ENCODE peak calls at places on chromosome 1, in seven cellular contexts. B is IMR-90, A is upper lobe of left lung, U is heart left ventricle, J is right lobe of liver, K is GM12878, V is HCT116. G is an unnamed sample. For H3K4me1, the result is how much of the 10 kb centered on the place peaks cover.

GRCh38 chr1:77370588-77371306 is 88.9 kb downstream of the AK5 start:
- ATAC-seq in B (peak), A (no peak), U (no peak), J (no peak), K (no peak), V (no peak), G (no peak)

GRCh38 chr1:209659909-209660308 is 7.7 kb upstream of the LAMB3 start:
- ATAC-seq in B (no peak), A (no peak), U (peak), J (no peak), K (peak), V (no peak), G (no peak)

GRCh38 chr1:220491891-220492290 is 36.0 kb upstream of the MARK1 start:
- ATAC-seq in B (no peak), A (no peak), U (no peak), J (no peak), K (no peak), V (no peak), G (no peak)

GRCh38 chr1:226108935-226109828 is 46.7 kb downstream of the H3-3A start:
- ATAC-seq in B (peak), A (peak), U (peak), J (peak), K (peak), V (no peak), G (peak)

GRCh38 chr1:212981025-212981495 is 30.7 kb downstream of the VASH2 start:
- ATAC-seq in B (no peak), A (peak), U (peak), J (peak), K (no peak), V (no peak), G (peak)

GRCh38 chr1:87314101-87314500 is 14.6 kb upstream of the LMO4 start:
- ATAC-seq in B (no peak), A (no peak), U (no peak), J (no peak), K (no peak), V (no peak), G (no peak)

GRCh38 chr1:54835131-54835898 is 34.2 kb upstream of the TTC22 start:
- ATAC-seq in B (no peak), A (no peak), U (no peak), J (no peak), K (no peak), V (no peak), G (no peak)

GRCh38 chr1:53368314-53369033 is 40.6 kb upstream of the LRP8 start:
- ATAC-seq in B (peak), A (no peak), U (peak), J (no peak), K (no peak), V (no peak), G (no peak)

GRCh38 chr1:221777434-221778072 is 35.7 kb upstream of the DUSP10 start:
- ATAC-seq in B (no peak), A (no peak), U (no peak), J (peak), K (peak), V (no peak), G (no peak)

GRCh38 chr1:112971006-112971405 is 15.0 kb upstream of the SLC16A1 start:
- ATAC-seq in B (peak), A (no peak), U (no peak), J (no peak), K (no peak), V (no peak), G (no peak)

GRCh38 chr1:185568155-185569123 is 165.8 kb upstream of the HMCN1 start:
- ATAC-seq in B (no peak), A (no peak), U (no peak), J (no peak), K (peak), V (no peak), G (no peak)

GRCh38 chr1:193939585-193939984 is 753.2 kb upstream of the B3GALT2 start:
- ATAC-seq in B (no peak), A (no peak), U (no peak), J (peak), K (no peak), V (no peak), G (no peak)

GRCh38 chr1:229408458-229409037 is 25.3 kb downstream of the ACTA1 start:
- ATAC-seq in B (peak), A (no peak), U (peak), J (no peak), K (no peak), V (no peak), G (no peak)

GRCh38 chr1:2585318-2586092 is 1.1 kb upstream of the PRXL2B start:
- ATAC-seq in B (no peak), A (peak), U (peak), J (peak), K (peak), V (peak), G (peak)

GRCh38 chr1:47424336-47424982 is 8.4 kb downstream of the FOXE3 start:
- ATAC-seq in B (peak), A (no peak), U (no peak), J (peak), K (no peak), V (peak), G (no peak)

GRCh38 chr1:168291222-168291824 is 10.6 kb downstream of the TBX19 start:
- ATAC-seq in B (no peak), A (no peak), U (no peak), J (no peak), K (no peak), V (no peak), G (no peak)

GRCh38 chr1:40107290-40107959 is 10.4 kb upstream of the PPT1 start:
- ATAC-seq in B (no peak), A (peak), U (no peak), J (no peak), K (no peak), V (peak), G (no peak)

GRCh38 chr1:210233495-210234253 is 1.1 kb downstream of the SERTAD4 start:
- ATAC-seq in B (peak), A (peak), U (peak), J (peak), K (peak), V (peak), G (peak)

GRCh38 chr1:48688102-48688760 is 88.5 kb downstream of the BEND5 start:
- ATAC-seq in B (peak), A (no peak), U (no peak), J (no peak), K (peak), V (peak), G (no peak)

GRCh38 chr1:75711846-75712245 is 12.7 kb upstream of the ACADM start:
- ATAC-seq in B (no peak), A (no peak), U (peak), J (no peak), K (no peak), V (no peak), G (no peak)

GRCh38 chr1:90925928-90926869 is 95.6 kb downstream of the ZNF644 start:
- ATAC-seq in B (peak), A (peak), U (no peak), J (peak), K (peak), V (peak), G (no peak)

GRCh38 chr1:231301990-231302389 is 35.7 kb downstream of the EXOC8 start:
- ATAC-seq in B (no peak), A (no peak), U (no peak), J (no peak), K (no peak), V (no peak), G (no peak)

GRCh38 chr1:235266967-235267366 is 61.0 kb downstream of the ARID4B start:
- ATAC-seq in B (no peak), A (no peak), U (no peak), J (no peak), K (no peak), V (no peak), G (no peak)

GRCh38 chr1:235264327-235264726 is 63.7 kb downstream of the ARID4B start:
- ATAC-seq in B (no peak), A (no peak), U (no peak), J (no peak), K (peak), V (no peak), G (no peak)

GRCh38 chr1:235262539-235262938 is 65.4 kb downstream of the ARID4B start:
- ATAC-seq in B (no peak), A (no peak), U (no peak), J (no peak), K (no peak), V (no peak), G (no peak)

GRCh38 chr1:235270625-235271024 is 57.4 kb downstream of the ARID4B start:
- ATAC-seq in B (peak), A (no peak), U (no peak), J (peak), K (peak), V (no peak), G (no peak)

GRCh38 chr1:235266325-235266724 is 61.7 kb downstream of the ARID4B start:
- ATAC-seq in B (no peak), A (no peak), U (no peak), J (peak), K (no peak), V (no peak), G (no peak)
- H3K4me1 ChIP-seq in B (under half), A (under half), U (under half), J (under half), K (under half), V (under half), G (under half)

GRCh38 chr1:9733160-9733789 is 81.7 kb downstream of the PIK3CD start:
- ATAC-seq in B (no peak), A (no peak), U (no peak), J (no peak), K (no peak), V (no peak), G (no peak)
- TF ChIP-seq POLR2A in B (no peak), A (no peak), U (no peak), J (no peak), K (peak), V (no peak), G (no peak)

DNA sequence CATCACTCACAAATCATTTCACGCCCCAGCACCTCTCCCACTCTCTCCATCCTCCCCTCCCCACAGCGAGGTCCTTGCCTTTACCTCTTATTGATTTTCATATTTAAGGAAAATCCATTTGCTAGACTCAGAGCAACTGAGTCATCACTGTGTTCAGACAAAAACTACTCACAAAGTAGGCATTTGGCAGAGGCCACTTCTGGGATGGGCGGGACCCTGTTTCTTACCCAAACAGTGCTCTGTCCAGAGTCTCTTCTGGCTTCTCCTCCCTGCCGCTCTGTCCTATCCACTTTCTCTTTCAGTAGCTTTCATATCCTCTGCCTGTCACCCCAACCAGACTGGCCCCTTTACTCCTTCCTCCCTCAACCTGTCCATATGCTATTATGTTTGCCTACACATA is 2.4 kb upstream of the NAV1 start:
- ATAC-seq in B (peak), A (no peak), U (peak), J (no peak), K (no peak), V (peak), G (peak)
- H3K4me1 ChIP-seq in B (under half), A (half or more), U (under half), J (under half), K (under half), V (half or more), G (under half)

GRCh38 chr1:116666747-116667576 is 571 bp downstream of the IGSF3 start:
- ATAC-seq in B (peak), A (no peak), U (no peak), J (peak), K (peak), V (peak), G (peak)
- TF ChIP-seq POLR2A in B (no peak), A (no peak), U (no peak), J (no peak), K (no peak), V (no peak), G (no peak)

DNA sequence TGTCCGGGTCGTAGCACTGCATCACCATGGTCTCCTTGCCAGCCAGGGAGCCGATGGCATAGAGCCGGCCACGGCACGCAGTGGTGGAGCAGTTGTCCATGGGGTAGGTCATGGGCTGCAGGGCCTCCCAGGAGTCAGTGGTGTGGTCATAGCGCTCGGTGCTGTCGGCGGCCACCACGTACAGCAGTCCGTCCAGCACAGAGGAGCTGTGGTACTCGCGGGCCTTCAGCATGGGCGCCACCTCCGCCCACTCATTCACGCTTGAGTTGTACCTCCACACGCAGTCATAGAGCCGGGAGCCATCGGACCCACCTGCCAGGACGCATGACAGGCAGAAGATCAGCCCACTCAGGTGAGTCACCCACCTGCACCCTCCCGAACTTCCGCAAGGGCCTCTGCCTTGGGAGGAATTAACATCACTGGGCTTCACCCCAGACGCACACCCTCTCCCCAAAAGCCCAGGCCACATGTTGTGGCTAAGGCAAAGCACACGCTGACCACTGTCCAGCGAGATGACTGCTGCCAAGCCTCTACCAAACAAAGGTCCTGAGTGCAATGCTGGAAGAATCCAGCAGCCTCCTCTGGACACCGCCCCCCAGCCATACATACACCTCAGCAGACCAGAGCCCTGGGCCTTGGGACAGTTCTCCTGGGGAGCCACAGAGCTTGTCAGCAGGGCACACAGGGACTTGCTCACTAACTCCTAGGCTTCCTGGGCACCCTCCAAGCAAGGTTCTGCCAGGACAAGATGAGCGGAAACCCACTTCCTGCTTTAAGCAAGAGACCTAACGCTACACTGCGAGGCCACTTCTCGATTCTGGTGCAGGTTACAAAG is 3.3 kb downstream of the KLHL21 start:
- ATAC-seq in B (no peak), A (no peak), U (no peak), J (no peak), K (peak), V (no peak), G (no peak)
- H3K4me1 ChIP-seq in B (under half), A (half or more), U (half or more), J (half or more), K (under half), V (under half), G (under half)

DNA sequence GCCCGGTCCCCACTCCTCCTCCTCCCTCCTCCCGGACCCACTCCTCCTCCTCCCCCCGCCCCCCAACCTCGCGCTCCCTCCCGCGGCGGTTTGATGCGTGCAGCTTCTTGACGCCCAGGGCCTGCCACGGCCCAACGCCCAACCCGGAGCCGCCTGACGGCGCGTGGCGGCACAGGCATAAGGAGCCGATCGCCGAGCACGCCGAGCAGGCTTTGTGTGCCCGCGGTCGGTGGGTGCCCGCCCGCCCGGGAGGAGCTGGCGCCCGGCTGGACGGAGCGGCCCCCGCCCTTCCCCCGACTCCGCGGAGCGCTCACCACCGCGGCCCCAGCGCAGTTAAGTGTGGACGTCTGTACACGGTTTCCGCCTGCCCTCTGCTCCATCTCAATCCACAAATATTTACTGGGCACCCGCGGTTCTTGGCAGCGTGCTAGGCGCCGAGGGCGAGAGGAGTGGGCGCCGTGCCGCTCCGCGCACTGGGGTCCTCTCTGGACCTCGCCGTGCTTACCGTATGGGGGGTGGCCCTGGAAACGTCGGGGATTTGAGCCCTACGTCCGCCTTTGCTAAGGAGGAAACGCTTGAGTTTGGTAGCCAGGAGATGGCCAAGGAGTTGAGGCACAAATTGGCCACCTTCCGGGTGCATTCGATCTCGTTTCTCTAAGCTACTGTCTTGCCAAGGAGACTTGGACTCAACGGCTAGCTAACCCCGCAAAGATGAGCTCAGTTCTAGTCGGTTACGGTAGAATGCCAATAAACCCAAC is 428 bp upstream of the HDGF start:
- ATAC-seq in B (peak), A (peak), U (peak), J (peak), K (peak), V (peak), G (peak)
- TF ChIP-seq POLR2A in B (peak), A (peak), U (peak), J (peak), K (peak), V (peak), G (no peak)

G was measured in gastroesophageal sphincter.